ENCODE peak calls at places on chromosomes 5 and 9, in ten cellular contexts. B is upper lobe of right lung; Z is heart right ventricle; F is HepG2; A is body of pancreas; O is lower lobe of right lung; V is CD8-positive, alpha-beta T cell; R is GM12878; P is RWPE2; U is CD4-positive, alpha-beta T cell. Y is an unnamed sample.

GRCh38 chr5:501833-502184 is 22.4 kb downstream of the SLC9A3 start:
- ATAC-seq in P (no peak), V (no peak), O (no peak), Z (no peak), U (no peak), A (no peak), B (no peak), F (no peak), R (no peak), Y (no peak)

GRCh38 chr9:114737118-114737517 is 55.1 kb upstream of the TEX48 start:
- ATAC-seq in A (no peak), U (peak; percentile 37), V (peak; percentile 27), O (no peak), B (no peak), R (no peak), Z (no peak), F (peak; percentile 35), P (no peak), Y (no peak)

GRCh38 chr5:131570757-131571156 is 64.3 kb downstream of the RAPGEF6 start:
- ATAC-seq in R (no peak), O (no peak), Z (no peak), A (no peak), U (no peak), B (no peak), P (no peak), V (no peak), F (no peak), Y (no peak)

GRCh38 chr9:128750926-128751595 is 20.7 kb downstream of the ZER1 start:
- ATAC-seq in B (peak; percentile 19), P (no peak), R (no peak), V (no peak), A (no peak), U (no peak), Z (no peak), O (peak; percentile 21), F (no peak), Y (no peak)

GRCh38 chr9:114883709-114884108 is 46.7 kb downstream of the TNFSF8 start:
- ATAC-seq in U (no peak), B (peak; percentile 61), O (peak; percentile 56), Z (no peak), A (no peak), V (no peak), P (no peak), R (no peak), F (no peak), Y (no peak)

GRCh38 chr9:130699047-130699446 is 5.5 kb downstream of the EXOSC2 start:
- ATAC-seq in U (no peak), Z (no peak), B (no peak), R (peak; percentile 43), P (no peak), A (no peak), V (no peak), F (no peak), O (no peak), Y (no peak)

GRCh38 chr9:72041775-72042194 is 18.6 kb downstream of the C9orf57 start:
- ATAC-seq in B (peak; percentile 76), A (no peak), Z (no peak), R (no peak), U (no peak), P (peak; percentile 75), F (no peak), O (peak; percentile 69), V (no peak), Y (no peak)

GRCh38 chr5:159135896-159136531 is 36.3 kb upstream of the EBF1 start:
- ATAC-seq in O (no peak), P (peak; percentile 85), R (no peak), B (no peak), A (no peak), U (no peak), Z (no peak), V (no peak), F (no peak), Y (peak; percentile 10)

GRCh38 chr9:93812410-93812668 is 142.8 kb downstream of the BARX1 start:
- ATAC-seq in V (no peak), O (no peak), B (no peak), F (no peak), U (no peak), P (no peak), Z (no peak), R (no peak), A (no peak), Y (no peak)

GRCh38 chr5:125549322-125549871 is 803.0 kb upstream of the ZNF608 start:
- ATAC-seq in A (no peak), R (no peak), P (no peak), V (no peak), B (no peak), Z (no peak), U (no peak), O (no peak), F (no peak), Y (no peak)

GRCh38 chr9:87381746-87382145 is 115.9 kb upstream of the DAPK1 start:
- ATAC-seq in F (no peak), R (no peak), B (peak; percentile 39), P (peak; percentile 33), O (peak; percentile 41), U (no peak), V (no peak), A (peak; percentile 15), Z (no peak), Y (no peak)

GRCh38 chr5:119396265-119396664 is 40.4 kb downstream of the TNFAIP8 start:
- ATAC-seq in B (no peak), F (no peak), R (peak; percentile 31), Z (no peak), V (peak; percentile 65), O (no peak), P (no peak), A (no peak), U (peak; percentile 39), Y (no peak)

DNA sequence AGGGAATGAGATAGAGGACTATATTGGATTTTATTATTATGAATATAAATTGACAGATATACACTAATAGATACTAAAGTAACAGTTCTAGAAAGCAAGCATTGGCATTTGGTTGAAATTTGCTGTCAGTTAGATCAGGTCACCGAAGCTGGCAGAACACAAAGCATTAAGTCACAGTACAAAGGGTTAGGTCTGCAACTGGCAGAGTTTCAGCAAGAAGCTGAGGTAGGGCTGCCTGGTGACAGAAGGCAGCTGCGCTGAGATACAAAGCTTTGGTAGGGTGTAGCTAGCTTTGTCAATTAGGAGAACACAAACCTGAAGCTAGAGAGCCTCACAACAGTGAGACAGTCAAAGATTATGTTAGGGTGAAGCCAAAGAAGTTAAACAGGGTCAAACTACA is 6.3 kb upstream of the CSNK1G3 start:
- ATAC-seq in U (no peak), F (no peak), B (no peak), Z (no peak), V (no peak), O (no peak), A (no peak), R (no peak), P (no peak), Y (no peak)
- H3K27me3 ChIP-seq in U (no peaks in the 10 kb centered on the region), F (no peaks in the 10 kb centered on the region), B (no peaks in the 10 kb centered on the region), Z (no peaks in the 10 kb centered on the region), V (no peaks in the 10 kb centered on the region), O (no peaks in the 10 kb centered on the region), A (no peaks in the 10 kb centered on the region), R (no peaks in the 10 kb centered on the region), P (no peaks in the 10 kb centered on the region), Y (no peaks in the 10 kb centered on the region)

DNA sequence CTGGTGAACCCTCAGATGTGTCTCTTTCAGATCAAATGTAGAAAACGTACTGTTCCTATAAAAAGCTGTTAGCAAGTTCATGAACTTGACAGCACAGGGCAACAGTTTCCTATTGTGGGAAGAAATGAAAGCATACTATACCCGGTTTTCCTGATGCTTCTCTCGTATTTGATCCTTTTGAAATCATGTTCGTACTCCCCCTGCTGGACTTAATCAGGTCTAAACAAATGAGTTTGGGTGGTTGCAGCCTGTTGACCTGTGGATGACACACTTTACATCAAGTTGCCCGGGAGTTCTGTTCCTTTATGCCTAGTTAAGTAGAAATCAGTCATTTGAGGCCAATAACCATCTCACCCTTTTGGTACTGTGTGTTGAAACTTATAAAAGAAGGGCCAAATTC is 1992.3 kb downstream of the MAT2B start:
- ATAC-seq in F (no peak), P (peak; percentile 55), U (no peak), O (no peak), Z (no peak), V (no peak), A (peak; percentile 56), R (peak; percentile 74), B (peak; percentile 31), Y (no peak)
- TF ChIP-seq CTCF in F (no peak), P (peak; percentile 62), U (no peak), O (peak; percentile 31), Z (no peak), V (no peak), A (peak; percentile 21), R (no peak), B (peak; percentile 29), Y (no peak)

GRCh38 chr5:32955814-32956213 is 244.7 kb downstream of the NPR3 start:
- ATAC-seq in R (no peak), V (no peak), B (no peak), A (no peak), Z (no peak), P (no peak), O (no peak), F (no peak), U (no peak), Y (no peak)

GRCh38 chr5:32961066-32961429 is 249.9 kb downstream of the NPR3 start:
- ATAC-seq in F (no peak), B (no peak), R (no peak), U (no peak), O (no peak), V (no peak), Z (no peak), A (no peak), P (peak; percentile 86), Y (no peak)

GRCh38 chr5:32964246-32964645 is 253.1 kb downstream of the NPR3 start:
- ATAC-seq in F (no peak), Z (no peak), R (no peak), O (no peak), B (no peak), V (no peak), P (no peak), A (no peak), U (no peak), Y (no peak)

GRCh38 chr5:32960340-32961065 is 249.4 kb downstream of the NPR3 start:
- ATAC-seq in U (no peak), O (no peak), B (no peak), F (no peak), Z (no peak), A (no peak), P (peak; percentile 75), V (no peak), R (no peak), Y (no peak)
- H3K27me3 ChIP-seq in U (no peaks in the 10 kb centered on the region), O (no peaks in the 10 kb centered on the region), B (no peaks in the 10 kb centered on the region), F (no peaks in the 10 kb centered on the region), Z (no peaks in the 10 kb centered on the region), A (no peaks in the 10 kb centered on the region), P (no peaks in the 10 kb centered on the region), V (no peaks in the 10 kb centered on the region), R (no peaks in the 10 kb centered on the region), Y (no peaks in the 10 kb centered on the region)

GRCh38 chr9:34187891-34188240 is 9.0 kb downstream of the UBAP1 start:
- ATAC-seq in R (no peak), V (no peak), Z (no peak), B (no peak), A (no peak), O (no peak), F (no peak), U (no peak), P (no peak), Y (no peak)

GRCh38 chr9:34195143-34195542 is 16.3 kb downstream of the UBAP1 start:
- ATAC-seq in O (no peak), V (no peak), P (no peak), F (no peak), A (no peak), Z (no peak), B (no peak), R (no peak), U (no peak), Y (no peak)

GRCh38 chr9:34185778-34186551 is 7.1 kb downstream of the UBAP1 start:
- ATAC-seq in Z (peak; percentile 83), F (no peak), P (peak; percentile 92), A (peak; percentile 93), O (peak; percentile 95), R (peak; percentile 98), U (peak; percentile 95), V (peak; percentile 90), B (peak; percentile 96), Y (peak; percentile 90)

GRCh38 chr9:34190996-34191892 is 12.4 kb downstream of the UBAP1 start:
- ATAC-seq in P (no peak), O (no peak), A (no peak), V (no peak), Z (no peak), U (no peak), B (no peak), F (peak; percentile 86), R (no peak), Y (no peak)
- TF ChIP-seq CTCF in P (peak; percentile 45), O (peak; percentile 7), A (no peak), V (no peak), Z (no peak), U (no peak), B (peak; percentile 24), F (peak; percentile 61), R (peak; percentile 10), Y (peak; percentile 19)

Y was measured in gastroesophageal sphincter.